ENCODE peak calls at places on chromosomes 12 and 14, in four cellular contexts. I is T-helper 9 cell, C is MG63, P is sigmoid colon. O is an unnamed sample.

GRCh38 chr14:104743461-104744380 is 9.2 kb upstream of the SIVA1 start:
- DNase-seq in I (no peak), C (peak), P (no peak), O (no peak)

GRCh38 chr14:55705651-55706340 is 125.8 kb downstream of the KTN1 start:
- DNase-seq in I (no peak), C (no peak), P (no peak), O (no peak)

GRCh38 chr12:7433276-7433822 is 10.6 kb downstream of the CD163L1 start:
- DNase-seq in I (no peak), C (peak), P (no peak), O (peak)

GRCh38 chr12:69897744-69898143 is 72.7 kb downstream of the MYRFL start:
- DNase-seq in I (no peak), C (peak), P (no peak), O (no peak)

GRCh38 chr12:49537709-49538601 is 875 bp upstream of the KCNH3 start:
- DNase-seq in I (peak), C (no peak), P (peak), O (no peak)

GRCh38 chr12:47534695-47535094 is 171.1 kb downstream of the RPAP3 start:
- DNase-seq in I (no peak), C (no peak), P (no peak), O (no peak)

GRCh38 chr12:13857750-13858149 is 123.7 kb downstream of the GRIN2B start:
- DNase-seq in I (no peak), C (no peak), P (no peak), O (no peak)

GRCh38 chr14:69625299-69626131 is 14.1 kb downstream of the SUSD6 start:
- DNase-seq in I (peak), C (no peak), P (peak), O (no peak)

GRCh38 chr12:110896559-110896958 is 23.8 kb downstream of the MYL2 start:
- DNase-seq in I (no peak), C (no peak), P (no peak), O (no peak)

GRCh38 chr12:73065913-73066312 is 793.7 kb downstream of the TRHDE start:
- DNase-seq in I (no peak), C (no peak), P (no peak), O (no peak)

GRCh38 chr12:116919706-116920485 is 9.1 kb downstream of the FBXW8 start:
- DNase-seq in I (no peak), C (no peak), P (no peak), O (no peak)

GRCh38 chr14:69580009-69580577 is 5.4 kb upstream of the CCDC177 start:
- DNase-seq in I (no peak), C (peak), P (no peak), O (peak)

GRCh38 chr12:54273981-54274380 is 5.9 kb downstream of the CBX5 start:
- DNase-seq in I (no peak), C (no peak), P (no peak), O (no peak)

GRCh38 chr12:15546102-15546701 is 223.9 kb downstream of the PTPRO start:
- DNase-seq in I (no peak), C (no peak), P (no peak), O (no peak)

GRCh38 chr14:94019329-94019728 is 6.8 kb upstream of the OTUB2 start:
- DNase-seq in I (no peak), C (no peak), P (no peak), O (no peak)